ENCODE peak calls at places on chromosomes 3 and 15, in nine cellular contexts. O is activated T-cell treated with anti-CD3 and anti-CD28 coated beads for 1 hour; V is IMR-90; P is WERI-Rb-1; Q is ureter; W is left ventricle myocardium inferior; B is AG09309; Z is GM18507; C is activated naive CD8-positive, alpha-beta T cell treated with anti-CD3 and anti-CD28 coated beads for 36 hours. T is an unnamed sample.

GRCh38 chr15:63539517-63539916 is 35.1 kb downstream of the USP3 start:
- DNase-seq in O (no peak), V (no peak), P (no peak), Q (no peak), W (no peak), B (no peak), Z (no peak), C (no peak), T (peak; percentile 7)

GRCh38 chr15:90851114-90851513 is 17.3 kb upstream of the FURIN start:
- DNase-seq in O (no peak), V (peak; percentile 48), P (no peak), Q (no peak), W (no peak), B (no peak), Z (no peak), C (peak; percentile 46), T (no peak)

GRCh38 chr3:66822059-66823009 is 175.8 kb upstream of the KBTBD8 start:
- DNase-seq in O (peak; percentile 57), V (peak; percentile 67), P (peak; percentile 77), Q (peak; percentile 58), W (peak; percentile 22), B (no peak), Z (peak; percentile 33), C (peak; percentile 45), T (peak; percentile 13)

GRCh38 chr15:96336643-96337353 is 6.3 kb downstream of the NR2F2 start:
- DNase-seq in O (no peak), V (no peak), P (no peak), Q (peak; percentile 48), W (no peak), B (no peak), Z (no peak), C (no peak), T (no peak)

GRCh38 chr3:110419571-110419970 is 652.0 kb upstream of the NECTIN3 start:
- DNase-seq in O (no peak), V (no peak), P (no peak), Q (no peak), W (no peak), B (peak; percentile 57), Z (no peak), C (no peak), T (no peak)

GRCh38 chr3:197302696-197303341 is 4.4 kb upstream of the DLG1 start:
- DNase-seq in O (no peak), V (peak; percentile 52), P (no peak), Q (no peak), W (no peak), B (peak; percentile 60), Z (no peak), C (no peak), T (no peak)

GRCh38 chr3:13199899-13200451 is 126.7 kb upstream of the IQSEC1 start:
- DNase-seq in O (no peak), V (no peak), P (no peak), Q (no peak), W (no peak), B (no peak), Z (no peak), C (no peak), T (no peak)

GRCh38 chr15:69973102-69973714 is 124.5 kb downstream of the TLE3 start:
- DNase-seq in O (no peak), V (peak; percentile 37), P (no peak), Q (no peak), W (no peak), B (no peak), Z (no peak), C (peak; percentile 42), T (no peak)

GRCh38 chr15:46857103-46857502 is 860.2 kb upstream of the SEMA6D start:
- DNase-seq in O (no peak), V (no peak), P (no peak), Q (no peak), W (no peak), B (no peak), Z (no peak), C (no peak), T (no peak)

GRCh38 chr15:91100561-91101355 is 701 bp downstream of the SV2B start:
- DNase-seq in O (no peak), V (peak; percentile 7), P (no peak), Q (no peak), W (no peak), B (no peak), Z (no peak), C (no peak), T (no peak)

GRCh38 chr3:14540209-14540575 is at the start of gene GRIP2:
- DNase-seq in O (no peak), V (no peak), P (no peak), Q (no peak), W (peak; percentile 61), B (no peak), Z (no peak), C (no peak), T (no peak)

GRCh38 chr3:136193273-136194043 is 2.7 kb downstream of the MSL2 start:
- DNase-seq in O (no peak), V (no peak), P (no peak), Q (no peak), W (no peak), B (no peak), Z (no peak), C (no peak), T (no peak)

GRCh38 chr3:107942244-107942643 is 148.6 kb downstream of the CD47 start:
- DNase-seq in O (no peak), V (peak; percentile 13), P (no peak), Q (no peak), W (no peak), B (no peak), Z (no peak), C (peak; percentile 31), T (no peak)

GRCh38 chr3:36734742-36735141 is 29.6 kb downstream of the DCLK3 start:
- DNase-seq in O (no peak), V (no peak), P (no peak), Q (no peak), W (no peak), B (no peak), Z (no peak), C (no peak), T (no peak)

GRCh38 chr3:173630849-173631248 is 233.3 kb downstream of the NLGN1 start:
- DNase-seq in O (no peak), V (no peak), P (no peak), Q (no peak), W (no peak), B (no peak), Z (no peak), C (no peak), T (no peak)

GRCh38 chr3:100972293-100972692 is 20.9 kb downstream of the ABI3BP start:
- DNase-seq in O (no peak), V (no peak), P (no peak), Q (no peak), W (no peak), B (no peak), Z (no peak), C (no peak), T (no peak)

GRCh38 chr15:74621936-74622335 is 6.3 kb downstream of the CLK3 start:
- DNase-seq in O (no peak), V (no peak), P (no peak), Q (no peak), W (no peak), B (no peak), Z (no peak), C (no peak), T (peak; percentile 12)

GRCh38 chr3:14505803-14506500 is 34.2 kb downstream of the GRIP2 start:
- DNase-seq in O (no peak), V (no peak), P (peak; percentile 6), Q (no peak), W (no peak), B (no peak), Z (no peak), C (no peak), T (no peak)

GRCh38 chr3:72997421-72997961 is 880 bp downstream of the PPP4R2 start:
- DNase-seq in O (peak; percentile 14), V (peak; percentile 64), P (peak; percentile 22), Q (no peak), W (no peak), B (peak; percentile 25), Z (no peak), C (peak; percentile 16), T (no peak)

GRCh38 chr3:143135150-143135549 is 15.6 kb downstream of the CHST2 start:
- DNase-seq in O (no peak), V (peak; percentile 95), P (no peak), Q (no peak), W (no peak), B (peak; percentile 84), Z (no peak), C (no peak), T (no peak)

GRCh38 chr3:172846706-172847105 is 96.2 kb downstream of the ECT2 start:
- DNase-seq in O (no peak), V (no peak), P (no peak), Q (no peak), W (no peak), B (no peak), Z (no peak), C (no peak), T (no peak)

GRCh38 chr15:80991446-80991845 is 1.8 kb upstream of the MESD start:
- DNase-seq in O (no peak), V (peak; percentile 73), P (no peak), Q (peak; percentile 63), W (peak; percentile 58), B (no peak), Z (no peak), C (no peak), T (peak; percentile 50)

GRCh38 chr3:49940667-49941249 is 808 bp downstream of the RBM6 start:
- DNase-seq in O (no peak), V (no peak), P (no peak), Q (no peak), W (no peak), B (no peak), Z (no peak), C (no peak), T (no peak)

GRCh38 chr15:45112592-45113379 is 1.2 kb downstream of the DUOX2 start:
- DNase-seq in O (no peak), V (no peak), P (peak; percentile 20), Q (no peak), W (no peak), B (no peak), Z (no peak), C (no peak), T (no peak)

GRCh38 chr15:66864871-66865281 is 162.8 kb downstream of the SMAD6 start:
- DNase-seq in O (no peak), V (no peak), P (no peak), Q (peak; percentile 39), W (no peak), B (no peak), Z (no peak), C (no peak), T (no peak)

GRCh38 chr3:160162440-160162839 is 62.8 kb upstream of the C3orf80 start:
- DNase-seq in O (no peak), V (no peak), P (no peak), Q (no peak), W (no peak), B (no peak), Z (no peak), C (no peak), T (no peak)

GRCh38 chr15:80562033-80562432 is 133.1 kb upstream of the ABHD17C start:
- DNase-seq in O (no peak), V (peak; percentile 17), P (no peak), Q (no peak), W (no peak), B (no peak), Z (no peak), C (no peak), T (no peak)

GRCh38 chr3:66413151-66413751 is 87.6 kb downstream of the LRIG1 start:
- DNase-seq in O (no peak), V (peak; percentile 100), P (no peak), Q (no peak), W (no peak), B (peak; percentile 77), Z (no peak), C (no peak), T (no peak)

GRCh38 chr3:126349071-126349470 is 8.1 kb downstream of the KLF15 start:
- DNase-seq in O (no peak), V (no peak), P (peak; percentile 3), Q (peak; percentile 32), W (no peak), B (no peak), Z (no peak), C (no peak), T (no peak)

GRCh38 chr3:141412087-141412935 is 44.0 kb downstream of the ZBTB38 start:
- DNase-seq in O (peak; percentile 42), V (peak; percentile 96), P (no peak), Q (peak; percentile 61), W (peak; percentile 45), B (peak; percentile 63), Z (no peak), C (peak; percentile 40), T (peak; percentile 32)

GRCh38 chr3:71454513-71455423 is 128.8 kb downstream of the FOXP1 start:
- DNase-seq in O (no peak), V (no peak), P (no peak), Q (no peak), W (no peak), B (no peak), Z (no peak), C (no peak), T (no peak)